ENCODE peak calls at places on chromosomes 16 and 17, in eight cellular contexts. One of them, this sample, is unnamed.
A peak's percentile ranks its signal among the peaks of the same experiment; 100 is the strongest.

GRCh38 chr16:81711609-81712329 is 67.3 kb upstream of the PLCG2 start:
- DNase-seq in GM03348: peak; percentile 91
- DNase-seq in AG04449: peak; percentile 69
- DNase-seq in gastrocnemius medialis: no peak
- DNase-seq in Jurkat, Clone E6-1: no peak
- DNase-seq in head of caudate nucleus: no peak
- DNase-seq in activated naive CD4-positive, alpha-beta T cell treated with anti-CD3 and anti-CD28 coated beads for 36 hours: no peak
- DNase-seq in NCI-H2171: no peak
- DNase-seq in this sample: no peak

GRCh38 chr16:50373345-50373701 is 4.5 kb upstream of the BRD7 start:
- DNase-seq in activated naive CD4-positive, alpha-beta T cell treated with anti-CD3 and anti-CD28 coated beads for 36 hours: no peak
- DNase-seq in NCI-H2171: no peak
- DNase-seq in Jurkat, Clone E6-1: no peak
- DNase-seq in gastrocnemius medialis: no peak
- DNase-seq in head of caudate nucleus: no peak
- DNase-seq in GM03348: no peak
- DNase-seq in AG04449: no peak
- DNase-seq in this sample: no peak

GRCh38 chr16:9113707-9114106 is 22.3 kb downstream of the HAPSTR1 start:
- DNase-seq in gastrocnemius medialis: no peak
- DNase-seq in head of caudate nucleus: no peak
- DNase-seq in activated naive CD4-positive, alpha-beta T cell treated with anti-CD3 and anti-CD28 coated beads for 36 hours: no peak
- DNase-seq in Jurkat, Clone E6-1: peak; percentile 54
- DNase-seq in GM03348: no peak
- DNase-seq in NCI-H2171: no peak
- DNase-seq in AG04449: no peak
- DNase-seq in this sample: no peak

GRCh38 chr16:67490330-67491096 is 7.2 kb upstream of the AGRP start:
- DNase-seq in Jurkat, Clone E6-1: no peak
- DNase-seq in AG04449: no peak
- DNase-seq in GM03348: peak; percentile 39
- DNase-seq in activated naive CD4-positive, alpha-beta T cell treated with anti-CD3 and anti-CD28 coated beads for 36 hours: no peak
- DNase-seq in NCI-H2171: no peak
- DNase-seq in gastrocnemius medialis: no peak
- DNase-seq in head of caudate nucleus: no peak
- DNase-seq in this sample: no peak

GRCh38 chr16:8656376-8656775 is 18.0 kb upstream of the ABAT start:
- DNase-seq in activated naive CD4-positive, alpha-beta T cell treated with anti-CD3 and anti-CD28 coated beads for 36 hours: no peak
- DNase-seq in gastrocnemius medialis: no peak
- DNase-seq in GM03348: no peak
- DNase-seq in NCI-H2171: no peak
- DNase-seq in AG04449: no peak
- DNase-seq in head of caudate nucleus: peak; percentile 49
- DNase-seq in Jurkat, Clone E6-1: no peak
- DNase-seq in this sample: no peak

GRCh38 chr16:9159839-9160550 is 68.6 kb downstream of the HAPSTR1 start:
- DNase-seq in GM03348: peak; percentile 84
- DNase-seq in head of caudate nucleus: peak; percentile 91
- DNase-seq in AG04449: no peak
- DNase-seq in gastrocnemius medialis: no peak
- DNase-seq in Jurkat, Clone E6-1: peak; percentile 18
- DNase-seq in NCI-H2171: peak; percentile 28
- DNase-seq in activated naive CD4-positive, alpha-beta T cell treated with anti-CD3 and anti-CD28 coated beads for 36 hours: peak; percentile 64
- DNase-seq in this sample: no peak

GRCh38 chr16:24562811-24563210 is 23.4 kb downstream of the RBBP6 start:
- DNase-seq in Jurkat, Clone E6-1: no peak
- DNase-seq in NCI-H2171: no peak
- DNase-seq in gastrocnemius medialis: no peak
- DNase-seq in head of caudate nucleus: no peak
- DNase-seq in GM03348: no peak
- DNase-seq in activated naive CD4-positive, alpha-beta T cell treated with anti-CD3 and anti-CD28 coated beads for 36 hours: no peak
- DNase-seq in AG04449: no peak
- DNase-seq in this sample: no peak

GRCh38 chr17:41026668-41027471 is at the start of gene KRTAP1-5:
- DNase-seq in GM03348: peak; percentile 68
- DNase-seq in Jurkat, Clone E6-1: no peak
- DNase-seq in head of caudate nucleus: no peak
- DNase-seq in gastrocnemius medialis: no peak
- DNase-seq in AG04449: peak; percentile 77
- DNase-seq in NCI-H2171: no peak
- DNase-seq in activated naive CD4-positive, alpha-beta T cell treated with anti-CD3 and anti-CD28 coated beads for 36 hours: no peak
- DNase-seq in this sample: no peak

GRCh38 chr17:17343160-17343735 is 40.1 kb downstream of the NT5M start:
- DNase-seq in Jurkat, Clone E6-1: no peak
- DNase-seq in AG04449: no peak
- DNase-seq in activated naive CD4-positive, alpha-beta T cell treated with anti-CD3 and anti-CD28 coated beads for 36 hours: no peak
- DNase-seq in NCI-H2171: no peak
- DNase-seq in GM03348: no peak
- DNase-seq in gastrocnemius medialis: no peak
- DNase-seq in head of caudate nucleus: no peak
- DNase-seq in this sample: no peak

GRCh38 chr17:29572691-29573557 is 4.4 kb downstream of the TP53I13 start:
- DNase-seq in activated naive CD4-positive, alpha-beta T cell treated with anti-CD3 and anti-CD28 coated beads for 36 hours: peak; percentile 55
- DNase-seq in Jurkat, Clone E6-1: no peak
- DNase-seq in head of caudate nucleus: peak; percentile 87
- DNase-seq in gastrocnemius medialis: peak; percentile 57
- DNase-seq in NCI-H2171: no peak
- DNase-seq in GM03348: peak; percentile 85
- DNase-seq in AG04449: no peak
- DNase-seq in this sample: no peak

GRCh38 chr17:61384384-61385090 is 15.1 kb upstream of the TBX2 start:
- DNase-seq in Jurkat, Clone E6-1: no peak
- DNase-seq in NCI-H2171: no peak
- DNase-seq in head of caudate nucleus: no peak
- DNase-seq in gastrocnemius medialis: no peak
- DNase-seq in GM03348: no peak
- DNase-seq in activated naive CD4-positive, alpha-beta T cell treated with anti-CD3 and anti-CD28 coated beads for 36 hours: no peak
- DNase-seq in AG04449: no peak
- DNase-seq in this sample: no peak

GRCh38 chr16:75491876-75492275 is 3.4 kb downstream of the CHST6 start:
- DNase-seq in gastrocnemius medialis: no peak
- DNase-seq in head of caudate nucleus: peak; percentile 91
- DNase-seq in activated naive CD4-positive, alpha-beta T cell treated with anti-CD3 and anti-CD28 coated beads for 36 hours: no peak
- DNase-seq in Jurkat, Clone E6-1: no peak
- DNase-seq in GM03348: no peak
- DNase-seq in AG04449: no peak
- DNase-seq in NCI-H2171: peak; percentile 86
- DNase-seq in this sample: no peak

GRCh38 chr17:78996781-78997201 is 12.8 kb downstream of the CANT1 start:
- DNase-seq in gastrocnemius medialis: no peak
- DNase-seq in NCI-H2171: no peak
- DNase-seq in GM03348: no peak
- DNase-seq in head of caudate nucleus: no peak
- DNase-seq in Jurkat, Clone E6-1: no peak
- DNase-seq in activated naive CD4-positive, alpha-beta T cell treated with anti-CD3 and anti-CD28 coated beads for 36 hours: no peak
- DNase-seq in AG04449: no peak
- DNase-seq in this sample: no peak

GRCh38 chr17:57068707-57069106 is 16.3 kb upstream of the AKAP1 start:
- DNase-seq in activated naive CD4-positive, alpha-beta T cell treated with anti-CD3 and anti-CD28 coated beads for 36 hours: no peak
- DNase-seq in AG04449: no peak
- DNase-seq in GM03348: no peak
- DNase-seq in head of caudate nucleus: no peak
- DNase-seq in Jurkat, Clone E6-1: no peak
- DNase-seq in NCI-H2171: no peak
- DNase-seq in gastrocnemius medialis: no peak
- DNase-seq in this sample: no peak

GRCh38 chr17:68378202-68379149 is 78.8 kb downstream of the WIPI1 start:
- DNase-seq in NCI-H2171: peak; percentile 50
- DNase-seq in activated naive CD4-positive, alpha-beta T cell treated with anti-CD3 and anti-CD28 coated beads for 36 hours: no peak
- DNase-seq in head of caudate nucleus: peak; percentile 64
- DNase-seq in AG04449: no peak
- DNase-seq in Jurkat, Clone E6-1: no peak
- DNase-seq in gastrocnemius medialis: peak; percentile 100
- DNase-seq in GM03348: peak; percentile 85
- DNase-seq in this sample: peak; percentile 35

GRCh38 chr16:47143329-47143676 is 442 bp downstream of the NETO2 start:
- DNase-seq in NCI-H2171: peak; percentile 66
- DNase-seq in AG04449: no peak
- DNase-seq in GM03348: peak; percentile 76
- DNase-seq in head of caudate nucleus: peak; percentile 67
- DNase-seq in gastrocnemius medialis: peak; percentile 19
- DNase-seq in activated naive CD4-positive, alpha-beta T cell treated with anti-CD3 and anti-CD28 coated beads for 36 hours: peak; percentile 64
- DNase-seq in Jurkat, Clone E6-1: peak; percentile 59
- DNase-seq in this sample: no peak

GRCh38 chr16:84597518-84598390 is 20.1 kb downstream of the COTL1 start:
- DNase-seq in Jurkat, Clone E6-1: no peak
- DNase-seq in head of caudate nucleus: no peak
- DNase-seq in activated naive CD4-positive, alpha-beta T cell treated with anti-CD3 and anti-CD28 coated beads for 36 hours: peak; percentile 65
- DNase-seq in gastrocnemius medialis: no peak
- DNase-seq in GM03348: no peak
- DNase-seq in NCI-H2171: no peak
- DNase-seq in AG04449: no peak
- DNase-seq in this sample: no peak

GRCh38 chr16:12340151-12340733 is 363.7 kb downstream of the SNX29 start:
- DNase-seq in gastrocnemius medialis: no peak
- DNase-seq in head of caudate nucleus: peak; percentile 77
- DNase-seq in Jurkat, Clone E6-1: peak; percentile 24
- DNase-seq in GM03348: peak; percentile 86
- DNase-seq in NCI-H2171: peak; percentile 28
- DNase-seq in AG04449: no peak
- DNase-seq in activated naive CD4-positive, alpha-beta T cell treated with anti-CD3 and anti-CD28 coated beads for 36 hours: peak; percentile 64
- DNase-seq in this sample: no peak

GRCh38 chr16:973366-973765 is 2.6 kb upstream of the LMF1 start:
- DNase-seq in NCI-H2171: no peak
- DNase-seq in AG04449: no peak
- DNase-seq in activated naive CD4-positive, alpha-beta T cell treated with anti-CD3 and anti-CD28 coated beads for 36 hours: no peak
- DNase-seq in head of caudate nucleus: peak; percentile 50
- DNase-seq in Jurkat, Clone E6-1: no peak
- DNase-seq in gastrocnemius medialis: no peak
- DNase-seq in GM03348: no peak
- DNase-seq in this sample: no peak

GRCh38 chr16:48607056-48607825 is 2.7 kb downstream of the N4BP1 start:
- DNase-seq in GM03348: no peak
- DNase-seq in activated naive CD4-positive, alpha-beta T cell treated with anti-CD3 and anti-CD28 coated beads for 36 hours: no peak
- DNase-seq in gastrocnemius medialis: no peak
- DNase-seq in Jurkat, Clone E6-1: no peak
- DNase-seq in head of caudate nucleus: peak; percentile 38
- DNase-seq in AG04449: peak; percentile 23
- DNase-seq in NCI-H2171: no peak
- DNase-seq in this sample: no peak

GRCh38 chr17:4623249-4623648 is 18.2 kb downstream of the ALOX15 start:
- DNase-seq in NCI-H2171: no peak
- DNase-seq in Jurkat, Clone E6-1: no peak
- DNase-seq in gastrocnemius medialis: no peak
- DNase-seq in activated naive CD4-positive, alpha-beta T cell treated with anti-CD3 and anti-CD28 coated beads for 36 hours: no peak
- DNase-seq in GM03348: peak; percentile 38
- DNase-seq in AG04449: no peak
- DNase-seq in head of caudate nucleus: no peak
- DNase-seq in this sample: no peak

GRCh38 chr17:45429338-45430005 is 3.2 kb downstream of the ARHGAP27 start:
- DNase-seq in Jurkat, Clone E6-1: no peak
- DNase-seq in head of caudate nucleus: no peak
- DNase-seq in gastrocnemius medialis: no peak
- DNase-seq in AG04449: no peak
- DNase-seq in NCI-H2171: no peak
- DNase-seq in GM03348: no peak
- DNase-seq in activated naive CD4-positive, alpha-beta T cell treated with anti-CD3 and anti-CD28 coated beads for 36 hours: no peak
- DNase-seq in this sample: no peak